ENCODE peak calls at places on chromosomes 12 and 14, in ten cellular contexts. T is Caco-2; G is choroid plexus epithelial cell; Q is effector memory CD4-positive, alpha-beta T cell; I is CD4-positive, alpha-beta memory T cell; W is CD8-positive, alpha-beta memory T cell; C is cardiac fibroblast; P is left ventricle myocardium inferior; L is mucosa of descending colon; A is MG63. H is an unnamed sample.

GRCh38 chr12:18296201-18296908 is 35.0 kb downstream of the PIK3C2G start:
- DNase-seq in T (no peak), G (peak), Q (no peak), I (no peak), W (no peak), C (peak), P (no peak), L (no peak), A (peak), H (no peak)

GRCh38 chr14:54737132-54737711 is 165.4 kb downstream of the GCH1 start:
- DNase-seq in T (no peak), G (peak), Q (no peak), I (no peak), W (no peak), C (peak), P (no peak), L (no peak), A (no peak), H (peak)

GRCh38 chr14:37545174-37545573 is 49.9 kb downstream of the FOXA1 start:
- DNase-seq in T (no peak), G (no peak), Q (no peak), I (no peak), W (no peak), C (no peak), P (no peak), L (no peak), A (no peak), H (no peak)

GRCh38 chr12:93203361-93203760 is 174.4 kb upstream of the NUDT4 start:
- DNase-seq in T (no peak), G (peak), Q (no peak), I (no peak), W (no peak), C (no peak), P (no peak), L (no peak), A (no peak), H (no peak)

GRCh38 chr14:68688872-68689371 is 103.9 kb downstream of the ZFP36L1 start:
- DNase-seq in T (no peak), G (peak), Q (no peak), I (no peak), W (no peak), C (peak), P (no peak), L (no peak), A (no peak), H (no peak)

GRCh38 chr12:34295366-34296142 is 273.3 kb downstream of the ALG10 start:
- DNase-seq in T (peak), G (no peak), Q (no peak), I (no peak), W (no peak), C (no peak), P (peak), L (no peak), A (no peak), H (no peak)

GRCh38 chr14:104048758-104049496 is 36.6 kb upstream of the ASPG start:
- DNase-seq in T (no peak), G (peak), Q (no peak), I (no peak), W (no peak), C (peak), P (no peak), L (no peak), A (no peak), H (no peak)

GRCh38 chr14:22296722-22297121 is 292.3 kb downstream of the DAD1 start:
- DNase-seq in T (no peak), G (peak), Q (no peak), I (no peak), W (no peak), C (peak), P (no peak), L (no peak), A (no peak), H (peak)

GRCh38 chr12:8065991-8066594 is at the start of gene C3AR1:
- DNase-seq in T (no peak), G (peak), Q (peak), I (peak), W (peak), C (peak), P (no peak), L (no peak), A (no peak), H (no peak)

GRCh38 chr14:19775587-19775986 is 2.3 kb downstream of the OR4M1 start:
- DNase-seq in T (no peak), G (no peak), Q (no peak), I (no peak), W (no peak), C (no peak), P (no peak), L (no peak), A (no peak), H (no peak)

GRCh38 chr14:71533396-71533795 is 398.8 kb upstream of the RGS6 start:
- DNase-seq in T (no peak), G (peak), Q (no peak), I (no peak), W (no peak), C (peak), P (no peak), L (no peak), A (no peak), H (no peak)

GRCh38 chr12:67415473-67415872 is 146.3 kb downstream of the CAND1 start:
- DNase-seq in T (no peak), G (peak), Q (no peak), I (no peak), W (no peak), C (peak), P (no peak), L (no peak), A (no peak), H (no peak)

GRCh38 chr12:89016970-89017778 is 335.1 kb downstream of the DUSP6 start:
- DNase-seq in T (no peak), G (peak), Q (peak), I (peak), W (no peak), C (peak), P (peak), L (peak), A (peak), H (peak)

GRCh38 chr14:99127651-99128167 is 144.3 kb downstream of the BCL11B start:
- DNase-seq in T (no peak), G (peak), Q (no peak), I (no peak), W (no peak), C (peak), P (no peak), L (no peak), A (no peak), H (no peak)

GRCh38 chr14:35403397-35404245 is 928 bp downstream of the NFKBIA start:
- DNase-seq in T (peak), G (peak), Q (peak), I (peak), W (peak), C (peak), P (peak), L (peak), A (peak), H (peak)

GRCh38 chr12:17108877-17109520 is 503.0 kb upstream of the LMO3 start:
- DNase-seq in T (no peak), G (no peak), Q (no peak), I (no peak), W (no peak), C (no peak), P (no peak), L (no peak), A (no peak), H (peak)

GRCh38 chr12:10891937-10892336 is 7.9 kb upstream of the PRH1 start:
- DNase-seq in T (peak), G (no peak), Q (no peak), I (no peak), W (no peak), C (no peak), P (no peak), L (no peak), A (no peak), H (no peak)

GRCh38 chr14:103871596-103872480 is 24.5 kb upstream of the PPP1R13B start:
- DNase-seq in T (no peak), G (no peak), Q (peak), I (peak), W (peak), C (peak), P (peak), L (peak), A (no peak), H (no peak)

GRCh38 chr12:88419794-88420193 is 160.5 kb downstream of the KITLG start:
- DNase-seq in T (no peak), G (peak), Q (no peak), I (no peak), W (no peak), C (peak), P (no peak), L (no peak), A (peak), H (no peak)

GRCh38 chr14:50812856-50813543 is 18.0 kb downstream of the NIN start:
- DNase-seq in T (no peak), G (no peak), Q (no peak), I (no peak), W (no peak), C (no peak), P (no peak), L (no peak), A (no peak), H (no peak)
- H3K4me3 ChIP-seq in T (no peak), G (no peak), Q (no peak), I (no peak), W (peak), C (no peak), P (no peak), L (no peak), A (no peak), H (no peak)

GRCh38 chr14:77009014-77009413 is 19.5 kb downstream of the IRF2BPL start:
- DNase-seq in T (no peak), G (no peak), Q (no peak), I (no peak), W (no peak), C (no peak), P (no peak), L (no peak), A (no peak), H (no peak)

GRCh38 chr14:77008541-77008940 is 20.0 kb downstream of the IRF2BPL start:
- DNase-seq in T (no peak), G (no peak), Q (no peak), I (no peak), W (no peak), C (no peak), P (no peak), L (no peak), A (no peak), H (no peak)

GRCh38 chr14:77007339-77007974 is 21.1 kb downstream of the IRF2BPL start:
- DNase-seq in T (no peak), G (no peak), Q (no peak), I (no peak), W (no peak), C (no peak), P (no peak), L (no peak), A (no peak), H (no peak)

GRCh38 chr14:77006127-77006526 is 22.4 kb downstream of the IRF2BPL start:
- DNase-seq in T (no peak), G (no peak), Q (no peak), I (no peak), W (no peak), C (no peak), P (no peak), L (no peak), A (no peak), H (no peak)

DNA sequence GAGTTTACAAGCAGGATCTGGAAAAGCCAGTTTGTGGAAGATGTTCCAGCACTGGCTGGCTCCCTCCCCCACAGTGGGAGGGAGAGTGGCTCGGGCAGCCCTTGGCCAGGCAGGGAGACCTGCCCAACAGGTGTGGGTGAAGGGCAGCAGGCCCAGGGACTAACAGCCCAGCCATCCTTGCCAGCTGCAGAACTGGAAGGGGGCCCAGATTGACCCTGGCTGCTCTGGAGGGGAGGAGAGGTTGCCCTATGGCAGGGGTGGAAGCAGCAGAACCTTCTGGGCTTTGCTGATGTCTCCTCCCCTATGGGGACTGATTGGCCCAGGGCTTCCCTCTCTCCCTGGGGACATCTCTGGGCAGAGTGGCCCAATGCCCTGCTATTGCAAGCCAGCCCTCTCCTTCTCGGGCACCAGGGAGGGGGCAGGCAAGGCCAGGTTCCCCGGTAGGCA is 20.5 kb downstream of the IRF2BPL start:
- DNase-seq in T (peak), G (no peak), Q (no peak), I (no peak), W (no peak), C (no peak), P (peak), L (peak), A (no peak), H (peak)
- H3K4me3 ChIP-seq in T (no peak), G (no peak), Q (no peak), I (no peak), W (no peak), C (no peak), P (no peak), L (no peak), A (no peak), H (peak)

GRCh38 chr12:5267603-5268423 is 164.1 kb upstream of the NTF3 start:
- DNase-seq in T (no peak), G (no peak), Q (no peak), I (no peak), W (no peak), C (no peak), P (no peak), L (no peak), A (no peak), H (no peak)

GRCh38 chr12:5272061-5272820 is 159.7 kb upstream of the NTF3 start:
- DNase-seq in T (no peak), G (no peak), Q (no peak), I (no peak), W (no peak), C (no peak), P (no peak), L (no peak), A (no peak), H (no peak)

GRCh38 chr12:5264006-5264405 is 167.9 kb upstream of the NTF3 start:
- DNase-seq in T (no peak), G (no peak), Q (no peak), I (no peak), W (no peak), C (no peak), P (no peak), L (no peak), A (no peak), H (no peak)

GRCh38 chr12:5269846-5270245 is 162.1 kb upstream of the NTF3 start:
- DNase-seq in T (no peak), G (no peak), Q (no peak), I (no peak), W (no peak), C (no peak), P (no peak), L (no peak), A (no peak), H (no peak)

GRCh38 chr12:5268424-5269210 is 163.3 kb upstream of the NTF3 start:
- DNase-seq in T (no peak), G (no peak), Q (no peak), I (no peak), W (no peak), C (no peak), P (no peak), L (no peak), A (no peak), H (no peak)
- H3K4me3 ChIP-seq in T (no peak), G (no peak), Q (no peak), I (no peak), W (no peak), C (no peak), P (no peak), L (no peak), A (no peak), H (no peak)

GRCh38 chr12:109461846-109462766 is 15.0 kb downstream of the KCTD10 start:
- DNase-seq in T (peak), G (peak), Q (no peak), I (no peak), W (no peak), C (peak), P (peak), L (peak), A (peak), H (peak)
- H3K4me3 ChIP-seq in T (peak), G (no peak), Q (no peak), I (no peak), W (no peak), C (no peak), P (peak), L (no peak), A (no peak), H (peak)

DNA sequence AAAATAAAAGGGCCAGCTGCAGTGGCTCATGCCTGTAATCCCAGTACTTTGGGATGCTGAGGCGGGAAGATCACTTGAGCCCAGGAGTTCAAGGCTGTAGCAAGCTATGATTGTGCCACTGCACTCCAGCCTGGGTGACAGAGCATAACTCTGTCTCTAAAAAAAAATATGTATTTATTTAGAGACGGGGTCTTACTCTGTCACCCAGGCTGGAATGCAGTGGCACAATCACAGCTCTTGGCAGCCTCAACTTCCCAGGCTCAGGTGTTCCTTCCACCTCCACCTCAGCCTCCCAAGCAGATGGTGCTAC is 179.3 kb upstream of the ATF7IP start:
- DNase-seq in T (no peak), G (no peak), Q (no peak), I (no peak), W (no peak), C (no peak), P (no peak), L (no peak), A (no peak), H (no peak)
- H3K4me3 ChIP-seq in T (no peak), G (no peak), Q (no peak), I (no peak), W (no peak), C (no peak), P (no peak), L (no peak), A (no peak), H (no peak)

H was measured in PC-9.